ENCODE peak calls at places on chromosome 18, in seven cellular contexts. W is H54, X is Kasumi-1, T is HFF-Myc, C is neural progenitor cell, Z is globus pallidus, U is posterior cingulate gyrus. F is an unnamed sample.

GRCh38 chr18:75477913-75478312 is 50.4 kb upstream of the SMIM21 start:
- DNase-seq in C (no peak), W (no peak), Z (no peak), X (peak; percentile 94), T (no peak), U (no peak), F (no peak)

GRCh38 chr18:77076111-77076510 is 56.5 kb downstream of the MBP start:
- DNase-seq in T (no peak), U (no peak), C (no peak), X (no peak), W (no peak), Z (no peak), F (no peak)

GRCh38 chr18:55252053-55252675 is 292.9 kb upstream of the CCDC68 start:
- DNase-seq in X (peak; percentile 14), C (peak; percentile 11), W (no peak), Z (no peak), U (no peak), T (no peak), F (no peak)

GRCh38 chr18:79523221-79523737 is 127.5 kb downstream of the NFATC1 start:
- DNase-seq in X (no peak), U (no peak), W (no peak), T (no peak), Z (no peak), C (no peak), F (peak; percentile 43)

GRCh38 chr18:37435996-37436395 is 129.6 kb downstream of the CELF4 start:
- DNase-seq in U (peak; percentile 62), W (no peak), C (no peak), X (peak; percentile 94), T (no peak), Z (no peak), F (no peak)

GRCh38 chr18:1653873-1654272 is 749.2 kb downstream of the ADCYAP1 start:
- DNase-seq in C (no peak), Z (no peak), U (no peak), W (no peak), X (no peak), T (no peak), F (no peak)

GRCh38 chr18:63119647-63120046 is 199.9 kb downstream of the BCL2 start:
- DNase-seq in T (peak; percentile 3), U (peak; percentile 63), X (peak; percentile 40), C (peak; percentile 47), Z (peak; percentile 48), W (no peak), F (no peak)

GRCh38 chr18:39455300-39455699 is 1889.7 kb upstream of the CELF4 start:
- DNase-seq in Z (no peak), W (peak; percentile 7), U (no peak), T (no peak), C (no peak), X (no peak), F (no peak)

GRCh38 chr18:10787293-10787901 is 261.6 kb downstream of the NAPG start:
- DNase-seq in T (peak; percentile 33), X (peak; percentile 92), Z (peak; percentile 88), W (peak; percentile 37), U (peak; percentile 75), C (peak; percentile 88), F (peak; percentile 62)

GRCh38 chr18:46712406-46712805 is 44.4 kb downstream of the ST8SIA5 start:
- DNase-seq in T (peak; percentile 12), U (no peak), X (no peak), C (no peak), Z (no peak), W (peak; percentile 38), F (no peak)

GRCh38 chr18:13568443-13569392 is 157.6 kb downstream of the FAM210A start:
- DNase-seq in X (no peak), Z (peak; percentile 24), T (no peak), W (no peak), C (no peak), U (no peak), F (peak; percentile 30)

F was measured in stimulated activated CD4-positive, alpha-beta T cell treated with anti-CD3 and anti-CD28 coated beads, Interleukin-1b, Interleukin-23, amount 100 ng/mL, for 4 hours.